ENCODE peak calls at places on chromosomes 3 and 15, in nine cellular contexts. C, A, X, T, V, I, M, F and B are unnamed samples. For H3K36me3, the result is how much of the 10 kb centered on the place peaks cover.

GRCh38 chr3:50160561-50160983 is 5.4 kb downstream of the SEMA3F start:
- DNase-seq in C (no peak), A (no peak), X (no peak), T (no peak), V (peak), I (peak), M (no peak), F (no peak), B (peak)

GRCh38 chr3:144989756-144990155 is 1018.1 kb downstream of the DIPK2A start:
- DNase-seq in C (no peak), A (no peak), X (no peak), T (no peak), V (no peak), I (no peak), M (no peak), F (no peak), B (no peak)

GRCh38 chr15:56320861-56321260 is 44.4 kb upstream of the TEX9 start:
- DNase-seq in C (no peak), A (no peak), X (no peak), T (no peak), V (no peak), I (no peak), M (no peak), F (no peak), B (no peak)

GRCh38 chr3:94990952-94991705 is 928.3 kb downstream of the NSUN3 start:
- DNase-seq in C (no peak), A (no peak), X (no peak), T (no peak), V (no peak), I (no peak), M (no peak), F (no peak), B (no peak)

GRCh38 chr3:140863481-140864084 is 78.1 kb upstream of the SLC25A36 start:
- DNase-seq in C (peak), A (peak), X (peak), T (peak), V (peak), I (peak), M (no peak), F (peak), B (no peak)

GRCh38 chr3:142251951-142252350 is 26.6 kb upstream of the GK5 start:
- DNase-seq in C (no peak), A (no peak), X (no peak), T (no peak), V (no peak), I (peak), M (no peak), F (no peak), B (no peak)

GRCh38 chr15:48645558-48646330 is at the start of gene FBN1:
- DNase-seq in C (peak), A (peak), X (peak), T (no peak), V (peak), I (peak), M (no peak), F (peak), B (peak)

GRCh38 chr3:81989274-81989673 is 227.8 kb upstream of the GBE1 start:
- DNase-seq in C (no peak), A (no peak), X (no peak), T (no peak), V (no peak), I (peak), M (no peak), F (no peak), B (no peak)

GRCh38 chr15:59456114-59456513 is 18.1 kb downstream of the FAM81A start:
- DNase-seq in C (no peak), A (no peak), X (peak), T (no peak), V (no peak), I (no peak), M (no peak), F (peak), B (no peak)

GRCh38 chr15:74203914-74204431 is 1.4 kb upstream of the STRA6 start:
- DNase-seq in C (no peak), A (no peak), X (no peak), T (no peak), V (no peak), I (peak), M (no peak), F (no peak), B (peak)

GRCh38 chr15:37888356-37888755 is 46.1 kb upstream of the TMCO5A start:
- DNase-seq in C (no peak), A (no peak), X (no peak), T (no peak), V (no peak), I (no peak), M (no peak), F (no peak), B (no peak)

GRCh38 chr15:37893309-37893708 is 41.1 kb upstream of the TMCO5A start:
- DNase-seq in C (no peak), A (no peak), X (peak), T (no peak), V (no peak), I (no peak), M (no peak), F (no peak), B (no peak)

GRCh38 chr15:37891754-37892368 is 42.6 kb upstream of the TMCO5A start:
- DNase-seq in C (peak), A (no peak), X (peak), T (peak), V (peak), I (peak), M (no peak), F (no peak), B (no peak)
- H3K4me3 ChIP-seq in C (no peak), A (no peak), X (no peak), T (no peak), V (no peak), I (no peak), M (no peak), F (no peak), B (no peak)

GRCh38 chr3:101588626-101589025 is 14.6 kb downstream of the PCNP start:
- DNase-seq in C (no peak), A (no peak), X (no peak), T (no peak), V (no peak), I (no peak), M (no peak), F (no peak), B (no peak)

DNA sequence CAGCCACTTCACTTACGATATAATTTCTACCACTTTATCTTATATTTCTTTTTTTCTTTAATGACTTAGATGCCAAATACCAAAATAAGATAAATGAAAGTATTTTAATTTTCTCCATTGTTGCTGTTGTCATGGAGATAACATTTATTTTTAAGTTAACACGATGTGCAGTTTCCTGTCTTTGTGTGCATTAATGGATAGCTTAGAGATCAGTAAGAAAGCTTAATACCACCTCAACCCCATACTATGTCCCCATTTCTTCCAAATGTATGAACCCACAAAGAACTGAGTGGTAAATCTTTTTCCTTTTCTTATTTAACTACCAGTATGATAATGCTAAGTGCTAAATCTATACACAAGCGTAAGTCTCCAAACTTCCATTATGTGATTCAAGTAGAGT is 17.1 kb downstream of the PCNP start:
- DNase-seq in C (no peak), A (no peak), X (no peak), T (no peak), V (peak), I (no peak), M (no peak), F (no peak), B (no peak)
- H3K36me3 ChIP-seq in C (half or more), A (half or more), X (under half), T (under half), V (under half), I (under half), M (under half), F (under half), B (half or more)

GRCh38 chr15:36883705-36884355 is 216.5 kb downstream of the MEIS2 start:
- DNase-seq in C (peak), A (peak), X (peak), T (peak), V (peak), I (peak), M (peak), F (peak), B (peak)
- H3K27ac ChIP-seq in C (no peak), A (no peak), X (no peak), T (no peak), V (no peak), I (no peak), M (no peak), F (no peak), B (no peak)

DNA sequence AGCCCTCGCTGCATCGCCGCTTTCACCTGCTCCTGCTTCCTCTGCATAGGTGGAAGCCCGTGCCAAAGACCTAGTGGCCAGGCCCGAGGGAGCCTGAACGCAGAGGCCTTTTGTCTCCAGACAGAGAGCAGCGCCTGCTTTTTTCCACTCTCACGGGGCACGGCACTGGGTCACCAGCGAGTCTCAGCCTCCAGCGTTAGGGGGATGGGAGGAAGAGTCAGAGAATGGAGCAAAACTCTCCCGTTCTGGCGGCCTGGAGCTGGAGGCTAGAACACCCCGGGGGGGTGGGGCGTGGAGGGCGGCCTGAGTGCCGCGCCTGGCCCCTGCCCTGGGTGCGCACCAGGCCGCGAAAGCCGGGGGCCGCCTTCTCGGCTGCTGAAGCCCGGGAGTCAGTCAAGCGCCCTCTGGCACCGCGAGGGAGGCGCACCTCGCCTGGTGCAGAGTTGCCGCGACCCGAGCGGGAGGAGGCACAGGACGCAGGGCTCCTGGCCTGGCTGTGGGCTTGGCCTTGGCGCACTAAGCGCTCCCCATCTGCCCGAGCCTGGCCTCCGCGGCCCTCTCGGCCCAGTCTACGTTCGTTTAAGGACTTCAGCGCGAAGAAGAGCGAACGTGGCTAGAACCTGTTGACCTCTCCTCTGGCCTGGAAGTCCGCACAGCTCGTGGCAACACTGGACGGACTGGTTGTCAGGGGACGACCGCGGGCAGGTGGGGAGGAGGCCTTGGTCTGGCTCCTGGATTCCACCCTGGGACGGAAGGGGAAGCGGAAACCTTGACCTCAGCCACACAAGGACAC is 21.5 kb downstream of the NR2F2 start:
- DNase-seq in C (no peak), A (no peak), X (no peak), T (no peak), V (peak), I (no peak), M (no peak), F (no peak), B (no peak)
- H3K4me3 ChIP-seq in C (no peak), A (peak), X (no peak), T (no peak), V (peak), I (no peak), M (no peak), F (no peak), B (peak)

GRCh38 chr15:28118531-28118930 is 19.4 kb upstream of the OCA2 start:
- DNase-seq in C (no peak), A (no peak), X (no peak), T (no peak), V (no peak), I (no peak), M (no peak), F (no peak), B (no peak)
- H3K36me3 ChIP-seq in C (half or more), A (half or more), X (under half), T (under half), V (under half), I (under half), M (under half), F (under half), B (half or more)

DNA sequence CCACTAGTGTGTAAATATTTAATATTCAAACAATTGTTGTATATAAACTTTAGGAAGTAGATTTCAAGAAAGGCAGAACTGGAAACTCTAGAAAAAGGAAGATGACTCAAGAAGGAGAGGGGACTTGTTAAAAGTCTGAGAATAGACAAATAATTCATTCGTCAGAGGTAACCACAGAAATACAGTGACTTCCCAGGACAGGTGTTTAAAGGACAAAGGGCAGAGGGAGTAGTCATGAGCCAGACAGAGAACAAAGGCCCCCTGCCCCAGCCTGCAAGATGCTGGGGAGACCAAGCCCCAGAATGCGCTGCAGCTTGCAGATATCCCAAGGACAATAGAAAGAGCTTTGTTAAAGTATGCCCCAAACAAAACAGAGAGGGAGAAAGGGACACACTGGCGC is 130.4 kb downstream of the UACA start:
- DNase-seq in C (peak), A (no peak), X (no peak), T (no peak), V (no peak), I (no peak), M (no peak), F (no peak), B (no peak)
- H3K27ac ChIP-seq in C (peak), A (no peak), X (no peak), T (no peak), V (no peak), I (no peak), M (no peak), F (no peak), B (no peak)

GRCh38 chr3:194893121-194893979 is 207.7 kb downstream of the FAM43A start:
- DNase-seq in C (no peak), A (no peak), X (no peak), T (no peak), V (no peak), I (no peak), M (no peak), F (no peak), B (peak)
- H3K4me3 ChIP-seq in C (no peak), A (no peak), X (no peak), T (no peak), V (no peak), I (no peak), M (no peak), F (no peak), B (no peak)

DNA sequence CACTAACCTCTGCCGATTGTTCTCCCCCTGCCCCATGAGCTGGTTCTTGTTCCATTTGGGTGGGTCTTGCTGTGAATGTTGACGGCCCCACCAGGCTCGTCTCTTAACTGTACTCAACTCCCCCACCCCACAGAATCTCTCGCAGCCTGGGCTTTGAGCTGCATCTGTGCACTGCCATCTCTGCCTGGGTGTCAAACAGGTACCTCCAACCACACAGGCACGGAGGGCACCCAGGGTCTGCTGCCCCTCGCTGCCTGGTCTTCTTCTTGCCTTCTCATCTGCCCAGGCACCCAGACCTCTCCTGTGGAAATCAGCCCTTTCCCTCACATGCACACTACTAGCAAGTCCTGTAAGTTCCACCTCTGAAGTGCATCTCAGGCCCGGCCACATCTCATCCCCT is 10.1 kb downstream of the TLR9 start:
- DNase-seq in C (no peak), A (no peak), X (no peak), T (no peak), V (no peak), I (no peak), M (no peak), F (no peak), B (no peak)
- H3K36me3 ChIP-seq in C (half or more), A (half or more), X (under half), T (under half), V (under half), I (under half), M (under half), F (under half), B (half or more)